ENCODE peak calls at places on chromosomes 3 and 15, in five cellular contexts. L is RWPE1, Z is left ventricle myocardium inferior, E is HEK293T, O is tibial artery. M is an unnamed sample.

GRCh38 chr3:148203263-148204010 is 494.3 kb upstream of the AGTR1 start:
- DNase-seq in O (no peak), Z (no peak), L (no peak), E (no peak), M (no peak)

GRCh38 chr3:57068437-57069089 is 8.1 kb downstream of the SPATA12 start:
- DNase-seq in O (peak), Z (peak), E (no peak), L (peak), M (no peak)

GRCh38 chr3:64676831-64677230 is 11.0 kb downstream of the ADAMTS9 start:
- DNase-seq in Z (no peak), O (no peak), E (no peak), L (no peak), M (no peak)

GRCh38 chr15:80587816-80588456 is 107.2 kb upstream of the ABHD17C start:
- DNase-seq in L (no peak), O (no peak), E (no peak), Z (no peak), M (no peak)

GRCh38 chr3:38038447-38038911 is 529 bp upstream of the DLEC1 start:
- DNase-seq in E (no peak), O (no peak), Z (no peak), L (no peak), M (no peak)

GRCh38 chr15:63601727-63602185 is 4.6 kb downstream of the FBXL22 start:
- DNase-seq in L (no peak), O (no peak), Z (no peak), E (no peak), M (no peak)

GRCh38 chr3:149224736-149225594 is 3.3 kb upstream of the CP start:
- DNase-seq in Z (no peak), L (peak), E (no peak), O (peak), M (no peak)

GRCh38 chr3:132435239-132435910 is 18.1 kb downstream of the DNAJC13 start:
- DNase-seq in E (no peak), L (no peak), Z (no peak), O (no peak), M (no peak)

GRCh38 chr15:66899555-66900350 is 165.6 kb upstream of the SMAD3 start:
- DNase-seq in L (no peak), O (no peak), Z (no peak), E (no peak), M (no peak)

GRCh38 chr3:12896206-12896697 is 54.9 kb upstream of the RPL32 start:
- DNase-seq in E (no peak), Z (no peak), O (no peak), L (no peak), M (no peak)

GRCh38 chr15:52787549-52788098 is 2.5 kb downstream of the ONECUT1 start:
- DNase-seq in Z (no peak), O (no peak), E (no peak), L (no peak), M (no peak)

GRCh38 chr3:194995922-194996321 is 275.0 kb downstream of the XXYLT1 start:
- DNase-seq in E (no peak), L (no peak), Z (no peak), O (no peak), M (no peak)

GRCh38 chr15:52804526-52805081 is 14.5 kb upstream of the ONECUT1 start:
- DNase-seq in E (no peak), Z (no peak), L (no peak), O (no peak), M (no peak)

GRCh38 chr3:158801200-158801599 is 654 bp upstream of the MFSD1 start:
- DNase-seq in E (no peak), O (no peak), Z (no peak), L (no peak), M (no peak)

GRCh38 chr3:98784666-98785600 is 21.8 kb downstream of the ST3GAL6 start:
- DNase-seq in E (no peak), Z (no peak), L (peak), O (no peak), M (no peak)

GRCh38 chr3:45664558-45664957 is 24.6 kb upstream of the SACM1L start:
- DNase-seq in O (no peak), L (no peak), E (no peak), Z (no peak), M (no peak)

GRCh38 chr3:123297627-123297899 is 95.8 kb downstream of the SEC22A start:
- DNase-seq in E (no peak), O (no peak), L (no peak), Z (no peak), M (no peak)

GRCh38 chr15:62291262-62291661 is 126.2 kb upstream of the C2CD4B start:
- DNase-seq in E (no peak), Z (no peak), L (no peak), O (no peak), M (no peak)

M was measured in ovary.